ENCODE peak calls at places on chromosomes 5 and 9, in nine cellular contexts. I is GM23338, E is heart right ventricle, X is LNCaP clone FGC, Z is aorta, L is cardiac fibroblast, W is BJ, S is AG04450, D is breast epithelium. O is an unnamed sample.

GRCh38 chr9:133158695-133159094 is 5.0 kb downstream of the GBGT1 start:
- DNase-seq in I (no peak), E (no peak), X (no peak), Z (no peak), L (no peak), W (no peak), S (no peak), D (no peak), O (no peak)

GRCh38 chr5:40490464-40491083 is 189.1 kb upstream of the PTGER4 start:
- DNase-seq in I (no peak), E (no peak), X (no peak), Z (no peak), L (no peak), W (no peak), S (no peak), D (no peak), O (no peak)

GRCh38 chr9:73132034-73132776 is 19.5 kb upstream of the ANXA1 start:
- DNase-seq in I (peak), E (peak), X (no peak), Z (peak), L (peak), W (peak), S (no peak), D (peak), O (peak)

GRCh38 chr9:83220737-83221136 is 157.8 kb upstream of the RASEF start:
- DNase-seq in I (no peak), E (no peak), X (no peak), Z (no peak), L (peak), W (peak), S (no peak), D (no peak), O (no peak)

GRCh38 chr5:37739817-37740261 is 100.0 kb downstream of the GDNF start:
- DNase-seq in I (no peak), E (no peak), X (no peak), Z (no peak), L (peak), W (peak), S (no peak), D (no peak), O (no peak)

GRCh38 chr5:138972836-138973235 is 97.7 kb upstream of the LRRTM2 start:
- DNase-seq in I (peak), E (no peak), X (no peak), Z (no peak), L (no peak), W (no peak), S (no peak), D (no peak), O (peak)

GRCh38 chr9:108047264-108047663 is 557.7 kb upstream of the KLF4 start:
- DNase-seq in I (no peak), E (no peak), X (no peak), Z (no peak), L (no peak), W (no peak), S (no peak), D (no peak), O (no peak)

GRCh38 chr9:137113385-137114159 is 961 bp downstream of the DPP7 start:
- DNase-seq in I (peak), E (no peak), X (no peak), Z (no peak), L (peak), W (no peak), S (no peak), D (no peak), O (peak)

GRCh38 chr5:91848453-91848852 is 465.3 kb upstream of the ARRDC3 start:
- DNase-seq in I (no peak), E (no peak), X (no peak), Z (no peak), L (peak), W (peak), S (peak), D (no peak), O (no peak)

GRCh38 chr5:179121667-179122111 is 61.5 kb downstream of the ZNF354C start:
- DNase-seq in I (no peak), E (no peak), X (no peak), Z (no peak), L (no peak), W (no peak), S (no peak), D (no peak), O (no peak)

GRCh38 chr9:36416870-36417269 is 16.8 kb upstream of the RNF38 start:
- DNase-seq in I (no peak), E (no peak), X (peak), Z (no peak), L (no peak), W (no peak), S (no peak), D (no peak), O (no peak)

GRCh38 chr9:128456613-128457061 is 831 bp downstream of the ODF2 start:
- DNase-seq in I (peak), E (peak), X (no peak), Z (peak), L (peak), W (peak), S (no peak), D (no peak), O (peak)

GRCh38 chr5:35247645-35248034 is 17.4 kb upstream of the PRLR start:
- DNase-seq in I (no peak), E (no peak), X (peak), Z (no peak), L (peak), W (no peak), S (no peak), D (no peak), O (no peak)

GRCh38 chr5:178630475-178630930 is 3.7 kb upstream of the CLK4 start:
- DNase-seq in I (no peak), E (no peak), X (no peak), Z (no peak), L (no peak), W (no peak), S (no peak), D (no peak), O (no peak)

GRCh38 chr5:9544502-9545300 is 1.2 kb downstream of the SEMA5A start:
- DNase-seq in I (peak), E (peak), X (no peak), Z (peak), L (peak), W (no peak), S (peak), D (peak), O (peak)

GRCh38 chr5:179906294-179906794 is 1.4 kb downstream of the TBC1D9B start:
- DNase-seq in I (peak), E (no peak), X (no peak), Z (no peak), L (peak), W (no peak), S (no peak), D (no peak), O (no peak)

GRCh38 chr9:72165821-72166547 is 16.7 kb downstream of the GDA start:
- DNase-seq in I (no peak), E (no peak), X (no peak), Z (no peak), L (no peak), W (no peak), S (no peak), D (no peak), O (no peak)

GRCh38 chr9:107049825-107050184 is 186.8 kb downstream of the ZNF462 start:
- DNase-seq in I (peak), E (no peak), X (no peak), Z (no peak), L (no peak), W (no peak), S (no peak), D (no peak), O (peak)

GRCh38 chr5:93925321-93925720 is 183.9 kb upstream of the POU5F2 start:
- DNase-seq in I (no peak), E (no peak), X (no peak), Z (no peak), L (no peak), W (no peak), S (no peak), D (no peak), O (no peak)

GRCh38 chr5:65034029-65034781 is 265.5 kb downstream of the CWC27 start:
- DNase-seq in I (peak), E (no peak), X (no peak), Z (peak), L (peak), W (no peak), S (no peak), D (no peak), O (no peak)

GRCh38 chr5:31131381-31131811 is 62.1 kb upstream of the CDH6 start:
- DNase-seq in I (no peak), E (no peak), X (no peak), Z (no peak), L (no peak), W (no peak), S (no peak), D (no peak), O (no peak)

GRCh38 chr9:110206388-110206787 is 1.6 kb downstream of the C9orf152 start:
- DNase-seq in I (no peak), E (no peak), X (no peak), Z (no peak), L (no peak), W (no peak), S (no peak), D (no peak), O (no peak)

GRCh38 chr9:89418882-89419641 is 78.9 kb downstream of the SEMA4D start:
- DNase-seq in I (no peak), E (no peak), X (no peak), Z (peak), L (no peak), W (no peak), S (no peak), D (no peak), O (no peak)

GRCh38 chr5:107026098-107026497 is 644.6 kb downstream of the EFNA5 start:
- DNase-seq in I (peak), E (no peak), X (no peak), Z (no peak), L (no peak), W (no peak), S (no peak), D (no peak), O (peak)

GRCh38 chr9:34049630-34050384 is 1.1 kb upstream of the UBAP2 start:
- DNase-seq in I (peak), E (peak), X (no peak), Z (no peak), L (no peak), W (no peak), S (no peak), D (no peak), O (peak)

GRCh38 chr5:435961-436640 is 6.9 kb upstream of the EXOC3 start:
- DNase-seq in I (peak), E (no peak), X (peak), Z (peak), L (peak), W (no peak), S (no peak), D (peak), O (peak)

GRCh38 chr9:136814725-136815421 is 7.1 kb downstream of the RABL6 start:
- DNase-seq in I (no peak), E (no peak), X (no peak), Z (no peak), L (no peak), W (no peak), S (no peak), D (no peak), O (no peak)

GRCh38 chr9:93132946-93133640 is 958 bp downstream of the NINJ1 start:
- DNase-seq in I (peak), E (no peak), X (no peak), Z (peak), L (no peak), W (no peak), S (no peak), D (no peak), O (peak)

GRCh38 chr5:146447734-146448380 is 724 bp downstream of the TCERG1 start:
- DNase-seq in I (peak), E (peak), X (no peak), Z (no peak), L (peak), W (no peak), S (no peak), D (no peak), O (no peak)

GRCh38 chr9:14351206-14351605 is 37.3 kb upstream of the NFIB start:
- DNase-seq in I (no peak), E (peak), X (no peak), Z (peak), L (no peak), W (no peak), S (no peak), D (no peak), O (peak)

GRCh38 chr9:116074658-116075057 is 78.9 kb upstream of the PAPPA start:
- DNase-seq in I (no peak), E (no peak), X (no peak), Z (no peak), L (peak), W (no peak), S (no peak), D (no peak), O (no peak)

GRCh38 chr9:137813651-137814415 is 63.7 kb upstream of the CACNA1B start:
- DNase-seq in I (no peak), E (no peak), X (no peak), Z (no peak), L (no peak), W (no peak), S (no peak), D (peak), O (peak)

GRCh38 chr5:171418316-171418981 is 998 bp upstream of the FGF18 start:
- DNase-seq in I (peak), E (peak), X (peak), Z (peak), L (peak), W (peak), S (peak), D (peak), O (peak)

GRCh38 chr5:171418982-171419662 is at the start of gene FGF18:
- DNase-seq in I (peak), E (peak), X (no peak), Z (peak), L (peak), W (no peak), S (no peak), D (no peak), O (peak)

GRCh38 chr5:171421331-171422262 is 2.1 kb downstream of the FGF18 start:
- DNase-seq in I (peak), E (no peak), X (no peak), Z (no peak), L (no peak), W (no peak), S (no peak), D (no peak), O (peak)

GRCh38 chr5:171420429-171421231 is 1.2 kb downstream of the FGF18 start:
- DNase-seq in I (peak), E (peak), X (no peak), Z (peak), L (peak), W (peak), S (peak), D (no peak), O (peak)

GRCh38 chr5:171419663-171420428 is 399 bp downstream of the FGF18 start:
- DNase-seq in I (peak), E (no peak), X (no peak), Z (no peak), L (peak), W (no peak), S (no peak), D (no peak), O (peak)
- H3K4me3 ChIP-seq in I (peak), E (peak), X (no peak), Z (peak), L (peak), W (peak), S (peak), D (peak), O (peak)

GRCh38 chr5:141127305-141127704 is 5.7 kb downstream of the PCDHB4 start:
- DNase-seq in I (peak), E (no peak), X (no peak), Z (no peak), L (no peak), W (no peak), S (no peak), D (no peak), O (no peak)

GRCh38 chr5:141121563-141121962 is at the start of gene PCDHB4:
- DNase-seq in I (peak), E (peak), X (peak), Z (no peak), L (no peak), W (no peak), S (no peak), D (no peak), O (peak)

DNA sequence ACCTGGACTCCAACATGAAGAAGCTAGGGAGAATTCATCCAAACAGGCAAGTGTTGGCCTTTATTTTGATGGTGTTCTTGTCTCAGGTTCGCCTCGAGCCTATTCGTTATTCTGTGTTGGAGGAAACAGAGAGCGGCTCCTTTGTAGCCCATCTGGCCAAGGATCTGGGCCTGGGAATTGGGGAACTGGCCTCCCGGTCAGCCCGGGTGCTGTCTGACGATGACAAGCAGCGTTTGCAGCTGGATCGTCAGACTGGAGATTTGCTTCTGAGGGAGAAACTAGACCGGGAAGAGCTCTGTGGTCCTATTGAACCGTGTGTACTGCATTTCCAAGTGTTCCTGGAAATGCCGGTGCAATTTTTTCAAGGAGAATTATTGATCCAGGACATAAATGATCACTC is 367 bp downstream of the PCDHB4 start:
- DNase-seq in I (no peak), E (no peak), X (no peak), Z (no peak), L (no peak), W (no peak), S (no peak), D (no peak), O (peak)
- H3K4me3 ChIP-seq in I (peak), E (peak), X (peak), Z (peak), L (no peak), W (no peak), S (no peak), D (peak), O (no peak)

GRCh38 chr5:141484499-141485304 is at the start of gene PCDHGC4:
- DNase-seq in I (peak), E (no peak), X (no peak), Z (no peak), L (no peak), W (no peak), S (no peak), D (no peak), O (peak)
- H3K4me3 ChIP-seq in I (peak), E (peak), X (no peak), Z (peak), L (no peak), W (peak), S (peak), D (peak), O (peak)

DNA sequence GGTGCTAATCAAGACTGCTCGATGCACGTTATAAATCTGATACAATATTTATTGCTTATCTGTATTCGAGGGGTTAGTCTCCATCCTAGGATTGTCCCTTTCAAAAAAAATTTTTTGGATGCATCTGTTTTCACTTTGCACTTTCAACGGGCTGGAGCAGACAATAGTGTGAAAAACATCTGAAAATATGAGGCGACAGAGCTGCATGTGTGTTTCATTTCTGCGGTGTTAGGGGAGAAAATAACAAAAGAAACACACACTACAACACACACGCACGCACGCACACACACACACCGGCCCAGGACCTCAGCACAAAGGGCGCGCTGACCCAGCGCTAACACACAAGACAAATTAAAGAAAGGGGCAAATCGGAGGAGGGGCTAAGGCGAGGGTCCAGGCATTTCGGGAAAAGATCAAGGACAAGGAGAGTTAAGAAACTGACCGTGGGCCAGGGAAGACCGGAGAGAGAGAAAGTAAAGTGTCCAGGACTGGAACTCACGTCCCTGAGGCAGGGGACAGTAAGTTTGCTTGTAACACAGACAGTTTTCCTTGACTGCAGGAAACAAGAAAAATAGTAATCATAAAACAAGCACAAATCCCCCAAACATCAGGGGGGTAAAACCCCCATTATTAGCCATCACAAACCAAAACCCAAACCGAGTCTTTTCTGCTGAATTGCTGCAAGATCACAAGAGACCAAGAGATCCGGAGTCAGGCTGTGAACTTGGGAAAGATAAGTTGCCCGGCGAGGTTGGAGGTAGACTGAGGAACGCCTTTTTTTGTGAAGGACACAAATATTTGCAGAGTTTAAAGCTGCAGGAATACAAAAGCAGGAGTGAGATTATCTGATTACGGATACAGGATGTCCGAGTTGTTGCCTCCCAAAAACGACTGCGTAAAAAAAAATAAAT is 302.1 kb downstream of the PARP8 start:
- DNase-seq in I (peak), E (no peak), X (no peak), Z (no peak), L (no peak), W (no peak), S (no peak), D (no peak), O (no peak)
- H3K4me3 ChIP-seq in I (peak), E (peak), X (no peak), Z (peak), L (no peak), W (no peak), S (no peak), D (peak), O (peak)

O was measured in H7.